ENCODE peak calls at places on chromosomes 5 and 9, in six cellular contexts. One of them, this sample, is unnamed.

GRCh38 chr9:22147818-22148573 is 138.9 kb upstream of the CDKN2B start:
- DNase-seq in fibroblast of lung: peak; percentile 99
- DNase-seq in anterior cingulate cortex: no peak
- DNase-seq in endothelial cell of umbilical vein: peak; percentile 69
- DNase-seq in memory B cell: no peak
- DNase-seq in iris pigment epithelial cell: peak; percentile 99
- DNase-seq in this sample: no peak

GRCh38 chr5:127884416-127884815 is 181.2 kb downstream of the CCDC192 start:
- DNase-seq in fibroblast of lung: no peak
- DNase-seq in anterior cingulate cortex: no peak
- DNase-seq in endothelial cell of umbilical vein: no peak
- DNase-seq in memory B cell: no peak
- DNase-seq in iris pigment epithelial cell: no peak
- DNase-seq in this sample: no peak

GRCh38 chr9:16335788-16336580 is 534.5 kb downstream of the BNC2 start:
- DNase-seq in fibroblast of lung: peak; percentile 100
- DNase-seq in anterior cingulate cortex: no peak
- DNase-seq in endothelial cell of umbilical vein: peak; percentile 82
- DNase-seq in memory B cell: no peak
- DNase-seq in iris pigment epithelial cell: peak; percentile 99
- DNase-seq in this sample: peak; percentile 95

GRCh38 chr9:133421615-133422542 is at the start of gene ADAMTS13:
- DNase-seq in fibroblast of lung: no peak
- DNase-seq in anterior cingulate cortex: no peak
- DNase-seq in endothelial cell of umbilical vein: no peak
- DNase-seq in memory B cell: no peak
- DNase-seq in iris pigment epithelial cell: peak; percentile 11
- DNase-seq in this sample: no peak

GRCh38 chr5:131521252-131521651 is 113.8 kb downstream of the RAPGEF6 start:
- DNase-seq in fibroblast of lung: peak; percentile 91
- DNase-seq in anterior cingulate cortex: no peak
- DNase-seq in endothelial cell of umbilical vein: no peak
- DNase-seq in memory B cell: no peak
- DNase-seq in iris pigment epithelial cell: peak; percentile 85
- DNase-seq in this sample: no peak

GRCh38 chr5:135885031-135885430 is 10.6 kb downstream of the IL9 start:
- DNase-seq in fibroblast of lung: no peak
- DNase-seq in anterior cingulate cortex: no peak
- DNase-seq in endothelial cell of umbilical vein: no peak
- DNase-seq in memory B cell: no peak
- DNase-seq in iris pigment epithelial cell: no peak
- DNase-seq in this sample: no peak

GRCh38 chr9:86549920-86550319 is 195.7 kb upstream of the TUT7 start:
- DNase-seq in fibroblast of lung: no peak
- DNase-seq in anterior cingulate cortex: no peak
- DNase-seq in endothelial cell of umbilical vein: no peak
- DNase-seq in memory B cell: no peak
- DNase-seq in iris pigment epithelial cell: no peak
- DNase-seq in this sample: peak; percentile 54

GRCh38 chr5:437281-437771 is 5.7 kb upstream of the EXOC3 start:
- DNase-seq in fibroblast of lung: no peak
- DNase-seq in anterior cingulate cortex: no peak
- DNase-seq in endothelial cell of umbilical vein: no peak
- DNase-seq in memory B cell: no peak
- DNase-seq in iris pigment epithelial cell: no peak
- DNase-seq in this sample: no peak

GRCh38 chr9:123349691-123350480 is 6.1 kb upstream of the CRB2 start:
- DNase-seq in fibroblast of lung: peak; percentile 28
- DNase-seq in anterior cingulate cortex: peak; percentile 39
- DNase-seq in endothelial cell of umbilical vein: peak; percentile 63
- DNase-seq in memory B cell: peak; percentile 83
- DNase-seq in iris pigment epithelial cell: peak; percentile 35
- DNase-seq in this sample: no peak

GRCh38 chr5:124536333-124536732 is 210.1 kb downstream of the ZNF608 start:
- DNase-seq in fibroblast of lung: peak; percentile 13
- DNase-seq in anterior cingulate cortex: no peak
- DNase-seq in endothelial cell of umbilical vein: peak; percentile 91
- DNase-seq in memory B cell: no peak
- DNase-seq in iris pigment epithelial cell: no peak
- DNase-seq in this sample: no peak

GRCh38 chr5:75405296-75405695 is 68.3 kb downstream of the HMGCR start:
- DNase-seq in fibroblast of lung: peak; percentile 27
- DNase-seq in anterior cingulate cortex: no peak
- DNase-seq in endothelial cell of umbilical vein: no peak
- DNase-seq in memory B cell: no peak
- DNase-seq in iris pigment epithelial cell: peak; percentile 45
- DNase-seq in this sample: no peak

GRCh38 chr5:139660916-139661814 is 13.0 kb downstream of the CXXC5 start:
- DNase-seq in fibroblast of lung: peak; percentile 98
- DNase-seq in anterior cingulate cortex: peak; percentile 76
- DNase-seq in endothelial cell of umbilical vein: peak; percentile 83
- DNase-seq in memory B cell: no peak
- DNase-seq in iris pigment epithelial cell: peak; percentile 97
- DNase-seq in this sample: peak; percentile 74

GRCh38 chr5:1686066-1686802 is 113.4 kb downstream of the MRPL36 start:
- DNase-seq in fibroblast of lung: no peak
- DNase-seq in anterior cingulate cortex: no peak
- DNase-seq in endothelial cell of umbilical vein: no peak
- DNase-seq in memory B cell: no peak
- DNase-seq in iris pigment epithelial cell: no peak
- DNase-seq in this sample: no peak

GRCh38 chr9:134314039-134314949 is 12.0 kb upstream of the RXRA start:
- DNase-seq in fibroblast of lung: no peak
- DNase-seq in anterior cingulate cortex: no peak
- DNase-seq in endothelial cell of umbilical vein: no peak
- DNase-seq in memory B cell: no peak
- DNase-seq in iris pigment epithelial cell: no peak
- DNase-seq in this sample: no peak

GRCh38 chr5:171336486-171337206 is 27.6 kb downstream of the TLX3 start:
- DNase-seq in fibroblast of lung: peak; percentile 61
- DNase-seq in anterior cingulate cortex: peak; percentile 16
- DNase-seq in endothelial cell of umbilical vein: peak; percentile 73
- DNase-seq in memory B cell: no peak
- DNase-seq in iris pigment epithelial cell: peak; percentile 72
- DNase-seq in this sample: no peak

GRCh38 chr5:77400645-77401044 is 91.5 kb downstream of the WDR41 start:
- DNase-seq in fibroblast of lung: peak; percentile 16
- DNase-seq in anterior cingulate cortex: no peak
- DNase-seq in endothelial cell of umbilical vein: no peak
- DNase-seq in memory B cell: no peak
- DNase-seq in iris pigment epithelial cell: peak; percentile 24
- DNase-seq in this sample: peak; percentile 72